ENCODE peak calls at places on chromosomes 2 and 18, in ten cellular contexts. One of them, this sample, is unnamed.

GRCh38 chr2:187986392-187987105 is 305.1 kb upstream of the GULP1 start:
- DNase-seq in activated B cell treated with CpG ODN at 0.5 μM for 24 hours: no peak
- DNase-seq in foreskin melanocyte: peak; percentile 31
- DNase-seq in H9: no peak
- DNase-seq in Jurkat, Clone E6-1: no peak
- DNase-seq in AML-193: no peak
- DNase-seq in ACHN: no peak
- DNase-seq in islet precursor cell: peak; percentile 66
- DNase-seq in stomach: no peak
- DNase-seq in T-helper 2 cell: no peak
- DNase-seq in this sample: no peak

GRCh38 chr2:171241771-171242170 is 81.1 kb upstream of the TLK1 start:
- DNase-seq in activated B cell treated with CpG ODN at 0.5 μM for 24 hours: no peak
- DNase-seq in AML-193: no peak
- DNase-seq in ACHN: no peak
- DNase-seq in stomach: no peak
- DNase-seq in foreskin melanocyte: no peak
- DNase-seq in H9: no peak
- DNase-seq in T-helper 2 cell: no peak
- DNase-seq in islet precursor cell: no peak
- DNase-seq in Jurkat, Clone E6-1: no peak
- DNase-seq in this sample: no peak

GRCh38 chr18:70499218-70499691 is 210.4 kb downstream of the SOCS6 start:
- DNase-seq in T-helper 2 cell: no peak
- DNase-seq in H9: peak; percentile 76
- DNase-seq in foreskin melanocyte: no peak
- DNase-seq in AML-193: no peak
- DNase-seq in stomach: no peak
- DNase-seq in ACHN: no peak
- DNase-seq in Jurkat, Clone E6-1: no peak
- DNase-seq in islet precursor cell: no peak
- DNase-seq in activated B cell treated with CpG ODN at 0.5 μM for 24 hours: no peak
- DNase-seq in this sample: no peak

GRCh38 chr2:26008851-26009566 is 24.9 kb upstream of the RAB10 start:
- DNase-seq in T-helper 2 cell: no peak
- DNase-seq in activated B cell treated with CpG ODN at 0.5 μM for 24 hours: no peak
- DNase-seq in islet precursor cell: peak; percentile 65
- DNase-seq in Jurkat, Clone E6-1: no peak
- DNase-seq in ACHN: no peak
- DNase-seq in foreskin melanocyte: no peak
- DNase-seq in H9: no peak
- DNase-seq in stomach: peak; percentile 73
- DNase-seq in AML-193: peak; percentile 99
- DNase-seq in this sample: no peak

GRCh38 chr18:3012920-3013810 is at the start of gene LPIN2:
- DNase-seq in ACHN: peak; percentile 95
- DNase-seq in activated B cell treated with CpG ODN at 0.5 μM for 24 hours: peak; percentile 91
- DNase-seq in foreskin melanocyte: peak; percentile 90
- DNase-seq in T-helper 2 cell: peak; percentile 98
- DNase-seq in H9: peak; percentile 96
- DNase-seq in stomach: peak; percentile 100
- DNase-seq in islet precursor cell: peak; percentile 97
- DNase-seq in Jurkat, Clone E6-1: peak; percentile 92
- DNase-seq in AML-193: peak; percentile 89
- DNase-seq in this sample: peak; percentile 95

GRCh38 chr2:127427376-127428056 is 9.3 kb downstream of the PROC start:
- DNase-seq in Jurkat, Clone E6-1: no peak
- DNase-seq in stomach: no peak
- DNase-seq in ACHN: no peak
- DNase-seq in activated B cell treated with CpG ODN at 0.5 μM for 24 hours: no peak
- DNase-seq in T-helper 2 cell: no peak
- DNase-seq in AML-193: no peak
- DNase-seq in islet precursor cell: no peak
- DNase-seq in foreskin melanocyte: no peak
- DNase-seq in H9: no peak
- DNase-seq in this sample: no peak

GRCh38 chr2:188678921-188679320 is 295.3 kb upstream of the COL3A1 start:
- DNase-seq in activated B cell treated with CpG ODN at 0.5 μM for 24 hours: no peak
- DNase-seq in islet precursor cell: no peak
- DNase-seq in AML-193: no peak
- DNase-seq in Jurkat, Clone E6-1: no peak
- DNase-seq in stomach: no peak
- DNase-seq in foreskin melanocyte: no peak
- DNase-seq in ACHN: no peak
- DNase-seq in T-helper 2 cell: no peak
- DNase-seq in H9: no peak
- DNase-seq in this sample: no peak

GRCh38 chr2:45315881-45316280 is 295.2 kb downstream of the SRBD1 start:
- DNase-seq in T-helper 2 cell: no peak
- DNase-seq in activated B cell treated with CpG ODN at 0.5 μM for 24 hours: no peak
- DNase-seq in H9: no peak
- DNase-seq in stomach: no peak
- DNase-seq in islet precursor cell: no peak
- DNase-seq in foreskin melanocyte: no peak
- DNase-seq in AML-193: no peak
- DNase-seq in Jurkat, Clone E6-1: no peak
- DNase-seq in ACHN: no peak
- DNase-seq in this sample: no peak

GRCh38 chr2:239312741-239313246 is 88.0 kb downstream of the HDAC4 start:
- DNase-seq in foreskin melanocyte: no peak
- DNase-seq in activated B cell treated with CpG ODN at 0.5 μM for 24 hours: no peak
- DNase-seq in H9: no peak
- DNase-seq in stomach: peak; percentile 21
- DNase-seq in Jurkat, Clone E6-1: no peak
- DNase-seq in T-helper 2 cell: no peak
- DNase-seq in ACHN: no peak
- DNase-seq in islet precursor cell: no peak
- DNase-seq in AML-193: no peak
- DNase-seq in this sample: no peak

GRCh38 chr2:30373881-30374302 is 73.2 kb upstream of the LCLAT1 start:
- DNase-seq in ACHN: no peak
- DNase-seq in activated B cell treated with CpG ODN at 0.5 μM for 24 hours: no peak
- DNase-seq in foreskin melanocyte: peak; percentile 60
- DNase-seq in islet precursor cell: no peak
- DNase-seq in Jurkat, Clone E6-1: no peak
- DNase-seq in H9: peak; percentile 39
- DNase-seq in T-helper 2 cell: no peak
- DNase-seq in stomach: no peak
- DNase-seq in AML-193: no peak
- DNase-seq in this sample: no peak

GRCh38 chr2:202249521-202249850 is 11.1 kb upstream of the SUMO1 start:
- DNase-seq in stomach: no peak
- DNase-seq in Jurkat, Clone E6-1: no peak
- DNase-seq in islet precursor cell: no peak
- DNase-seq in ACHN: no peak
- DNase-seq in T-helper 2 cell: no peak
- DNase-seq in activated B cell treated with CpG ODN at 0.5 μM for 24 hours: no peak
- DNase-seq in AML-193: no peak
- DNase-seq in H9: no peak
- DNase-seq in foreskin melanocyte: no peak
- DNase-seq in this sample: no peak

GRCh38 chr2:240412211-240412830 is 23.1 kb upstream of the GPC1 start:
- DNase-seq in T-helper 2 cell: no peak
- DNase-seq in activated B cell treated with CpG ODN at 0.5 μM for 24 hours: peak; percentile 12
- DNase-seq in ACHN: no peak
- DNase-seq in H9: peak; percentile 32
- DNase-seq in islet precursor cell: peak; percentile 51
- DNase-seq in foreskin melanocyte: no peak
- DNase-seq in AML-193: no peak
- DNase-seq in Jurkat, Clone E6-1: no peak
- DNase-seq in stomach: peak; percentile 24
- DNase-seq in this sample: no peak

GRCh38 chr2:241273552-241273988 is 41.9 kb downstream of the HDLBP start:
- DNase-seq in foreskin melanocyte: no peak
- DNase-seq in Jurkat, Clone E6-1: no peak
- DNase-seq in H9: peak; percentile 38
- DNase-seq in T-helper 2 cell: no peak
- DNase-seq in activated B cell treated with CpG ODN at 0.5 μM for 24 hours: no peak
- DNase-seq in AML-193: no peak
- DNase-seq in stomach: peak; percentile 17
- DNase-seq in ACHN: no peak
- DNase-seq in islet precursor cell: no peak
- DNase-seq in this sample: no peak

GRCh38 chr2:870426-870825 is 80.2 kb upstream of the SNTG2 start:
- DNase-seq in islet precursor cell: no peak
- DNase-seq in AML-193: no peak
- DNase-seq in ACHN: no peak
- DNase-seq in H9: no peak
- DNase-seq in activated B cell treated with CpG ODN at 0.5 μM for 24 hours: no peak
- DNase-seq in T-helper 2 cell: no peak
- DNase-seq in foreskin melanocyte: no peak
- DNase-seq in Jurkat, Clone E6-1: peak; percentile 29
- DNase-seq in stomach: peak; percentile 17
- DNase-seq in this sample: no peak

GRCh38 chr2:122172812-122173211 is 417.4 kb downstream of the TSN start:
- DNase-seq in T-helper 2 cell: no peak
- DNase-seq in AML-193: no peak
- DNase-seq in islet precursor cell: no peak
- DNase-seq in activated B cell treated with CpG ODN at 0.5 μM for 24 hours: no peak
- DNase-seq in foreskin melanocyte: no peak
- DNase-seq in H9: no peak
- DNase-seq in ACHN: no peak
- DNase-seq in Jurkat, Clone E6-1: no peak
- DNase-seq in stomach: no peak
- DNase-seq in this sample: no peak

GRCh38 chr2:38246105-38246504 is 131.0 kb downstream of the ATL2 start:
- DNase-seq in AML-193: no peak
- DNase-seq in stomach: no peak
- DNase-seq in foreskin melanocyte: no peak
- DNase-seq in T-helper 2 cell: no peak
- DNase-seq in islet precursor cell: no peak
- DNase-seq in H9: no peak
- DNase-seq in activated B cell treated with CpG ODN at 0.5 μM for 24 hours: no peak
- DNase-seq in Jurkat, Clone E6-1: no peak
- DNase-seq in ACHN: no peak
- DNase-seq in this sample: no peak

GRCh38 chr2:15970701-15971100 is 30.4 kb downstream of the MYCN start:
- DNase-seq in T-helper 2 cell: no peak
- DNase-seq in AML-193: no peak
- DNase-seq in stomach: no peak
- DNase-seq in Jurkat, Clone E6-1: no peak
- DNase-seq in H9: no peak
- DNase-seq in activated B cell treated with CpG ODN at 0.5 μM for 24 hours: no peak
- DNase-seq in islet precursor cell: no peak
- DNase-seq in foreskin melanocyte: no peak
- DNase-seq in ACHN: no peak
- DNase-seq in this sample: no peak

GRCh38 chr2:62757029-62757428 is 51.5 kb downstream of the EHBP1 start:
- DNase-seq in foreskin melanocyte: no peak
- DNase-seq in AML-193: no peak
- DNase-seq in ACHN: no peak
- DNase-seq in stomach: no peak
- DNase-seq in Jurkat, Clone E6-1: no peak
- DNase-seq in H9: no peak
- DNase-seq in islet precursor cell: no peak
- DNase-seq in T-helper 2 cell: no peak
- DNase-seq in activated B cell treated with CpG ODN at 0.5 μM for 24 hours: no peak
- DNase-seq in this sample: no peak

GRCh38 chr2:16851131-16851530 is 185.5 kb upstream of the CYRIA start:
- DNase-seq in Jurkat, Clone E6-1: no peak
- DNase-seq in activated B cell treated with CpG ODN at 0.5 μM for 24 hours: no peak
- DNase-seq in foreskin melanocyte: no peak
- DNase-seq in H9: no peak
- DNase-seq in ACHN: no peak
- DNase-seq in AML-193: no peak
- DNase-seq in T-helper 2 cell: no peak
- DNase-seq in stomach: no peak
- DNase-seq in islet precursor cell: no peak
- DNase-seq in this sample: no peak

GRCh38 chr2:53969285-53970094 is 1.3 kb downstream of the PSME4 start:
- DNase-seq in AML-193: peak; percentile 38
- DNase-seq in Jurkat, Clone E6-1: no peak
- DNase-seq in ACHN: peak; percentile 89
- DNase-seq in foreskin melanocyte: peak; percentile 31
- DNase-seq in T-helper 2 cell: no peak
- DNase-seq in activated B cell treated with CpG ODN at 0.5 μM for 24 hours: no peak
- DNase-seq in H9: no peak
- DNase-seq in stomach: no peak
- DNase-seq in islet precursor cell: no peak
- DNase-seq in this sample: peak; percentile 7

GRCh38 chr2:2950403-2950952 is 427.1 kb downstream of the EIPR1 start:
- DNase-seq in Jurkat, Clone E6-1: no peak
- DNase-seq in AML-193: no peak
- DNase-seq in H9: no peak
- DNase-seq in stomach: no peak
- DNase-seq in foreskin melanocyte: no peak
- DNase-seq in islet precursor cell: peak; percentile 39
- DNase-seq in ACHN: no peak
- DNase-seq in T-helper 2 cell: no peak
- DNase-seq in activated B cell treated with CpG ODN at 0.5 μM for 24 hours: no peak
- DNase-seq in this sample: no peak

GRCh38 chr18:48517048-48517447 is 21.8 kb upstream of the CTIF start:
- DNase-seq in stomach: no peak
- DNase-seq in foreskin melanocyte: no peak
- DNase-seq in AML-193: no peak
- DNase-seq in H9: no peak
- DNase-seq in islet precursor cell: no peak
- DNase-seq in T-helper 2 cell: no peak
- DNase-seq in Jurkat, Clone E6-1: no peak
- DNase-seq in ACHN: no peak
- DNase-seq in activated B cell treated with CpG ODN at 0.5 μM for 24 hours: no peak
- DNase-seq in this sample: no peak

GRCh38 chr2:23384551-23385349 is at the start of gene KLHL29:
- DNase-seq in stomach: peak; percentile 85
- DNase-seq in ACHN: peak; percentile 85
- DNase-seq in foreskin melanocyte: no peak
- DNase-seq in T-helper 2 cell: no peak
- DNase-seq in activated B cell treated with CpG ODN at 0.5 μM for 24 hours: peak; percentile 70
- DNase-seq in Jurkat, Clone E6-1: no peak
- DNase-seq in AML-193: no peak
- DNase-seq in H9: peak; percentile 59
- DNase-seq in islet precursor cell: peak; percentile 92
- DNase-seq in this sample: peak; percentile 47

This sample was measured in NCI-H2227 treated with DMSO at 0.1 percent for 48 hours.